ENCODE peak calls at places on chromosomes 6 and 20, in four cellular contexts. One of them, this sample, is unnamed.

GRCh38 chr6:106273087-106273486 is 52.5 kb downstream of the ATG5 start:
- DNase-seq in adrenal gland: no peak
- DNase-seq in right cardiac atrium: no peak
- DNase-seq in mammary epithelial cell: no peak
- DNase-seq in this sample: no peak

GRCh38 chr6:87373377-87373776 is 28.8 kb downstream of the C6orf163 start:
- DNase-seq in right cardiac atrium: no peak
- DNase-seq in mammary epithelial cell: no peak
- DNase-seq in adrenal gland: no peak
- DNase-seq in this sample: no peak

GRCh38 chr6:3032986-3033385 is 33.3 kb downstream of the NQO2 start:
- DNase-seq in mammary epithelial cell: peak; percentile 50
- DNase-seq in right cardiac atrium: no peak
- DNase-seq in adrenal gland: no peak
- DNase-seq in this sample: no peak

GRCh38 chr6:169545956-169546355 is 155.9 kb downstream of the WDR27 start:
- DNase-seq in right cardiac atrium: no peak
- DNase-seq in adrenal gland: no peak
- DNase-seq in mammary epithelial cell: no peak
- DNase-seq in this sample: no peak

GRCh38 chr20:33862709-33863403 is 51.7 kb downstream of the CHMP4B start:
- DNase-seq in right cardiac atrium: peak; percentile 70
- DNase-seq in adrenal gland: peak; percentile 39
- DNase-seq in mammary epithelial cell: no peak
- DNase-seq in this sample: peak; percentile 53

GRCh38 chr6:15502451-15503345 is 160.1 kb downstream of the DTNBP1 start:
- DNase-seq in adrenal gland: no peak
- DNase-seq in mammary epithelial cell: no peak
- DNase-seq in right cardiac atrium: no peak
- DNase-seq in this sample: peak; percentile 61

GRCh38 chr6:94464018-94464510 is 1044.7 kb upstream of the EPHA7 start:
- DNase-seq in adrenal gland: no peak
- DNase-seq in right cardiac atrium: no peak
- DNase-seq in mammary epithelial cell: no peak
- DNase-seq in this sample: no peak

GRCh38 chr6:161374971-161375873 is 101.4 kb upstream of the AGPAT4 start:
- DNase-seq in mammary epithelial cell: peak; percentile 54
- DNase-seq in right cardiac atrium: peak; percentile 84
- DNase-seq in adrenal gland: peak; percentile 67
- DNase-seq in this sample: peak; percentile 76

GRCh38 chr6:169852504-169853195 is 101.2 kb downstream of the ERMARD start:
- DNase-seq in adrenal gland: no peak
- DNase-seq in right cardiac atrium: no peak
- DNase-seq in mammary epithelial cell: no peak
- DNase-seq in this sample: peak; percentile 57

GRCh38 chr6:38671885-38672467 is 31.0 kb downstream of the GLO1 start:
- DNase-seq in mammary epithelial cell: peak; percentile 56
- DNase-seq in adrenal gland: no peak
- DNase-seq in right cardiac atrium: no peak
- DNase-seq in this sample: no peak

GRCh38 chr6:71229466-71229865 is 59.1 kb upstream of the OGFRL1 start:
- DNase-seq in mammary epithelial cell: no peak
- DNase-seq in adrenal gland: no peak
- DNase-seq in right cardiac atrium: no peak
- DNase-seq in this sample: no peak

GRCh38 chr6:132733814-132734213 is 20.0 kb upstream of the VNN1 start:
- DNase-seq in adrenal gland: no peak
- DNase-seq in right cardiac atrium: no peak
- DNase-seq in mammary epithelial cell: no peak
- DNase-seq in this sample: no peak

GRCh38 chr6:132728616-132729015 is 14.8 kb upstream of the VNN1 start:
- DNase-seq in mammary epithelial cell: no peak
- DNase-seq in right cardiac atrium: no peak
- DNase-seq in adrenal gland: no peak
- DNase-seq in this sample: no peak

GRCh38 chr6:132733288-132733687 is 19.4 kb upstream of the VNN1 start:
- DNase-seq in right cardiac atrium: no peak
- DNase-seq in mammary epithelial cell: no peak
- DNase-seq in adrenal gland: no peak
- DNase-seq in this sample: no peak

GRCh38 chr6:132731086-132731485 is 17.2 kb upstream of the VNN1 start:
- DNase-seq in right cardiac atrium: no peak
- DNase-seq in adrenal gland: no peak
- DNase-seq in mammary epithelial cell: no peak
- DNase-seq in this sample: no peak

GRCh38 chr6:132730560-132730959 is 16.7 kb upstream of the VNN1 start:
- DNase-seq in adrenal gland: no peak
- DNase-seq in mammary epithelial cell: peak; percentile 50
- DNase-seq in right cardiac atrium: no peak
- DNase-seq in this sample: no peak
- H3K27ac ChIP-seq in adrenal gland: no peak overlapping the region
- H3K27ac ChIP-seq in mammary epithelial cell: no peak overlapping the region
- H3K27ac ChIP-seq in right cardiac atrium: no peak overlapping the region
- H3K27ac ChIP-seq in this sample: no peak overlapping the region

DNA sequence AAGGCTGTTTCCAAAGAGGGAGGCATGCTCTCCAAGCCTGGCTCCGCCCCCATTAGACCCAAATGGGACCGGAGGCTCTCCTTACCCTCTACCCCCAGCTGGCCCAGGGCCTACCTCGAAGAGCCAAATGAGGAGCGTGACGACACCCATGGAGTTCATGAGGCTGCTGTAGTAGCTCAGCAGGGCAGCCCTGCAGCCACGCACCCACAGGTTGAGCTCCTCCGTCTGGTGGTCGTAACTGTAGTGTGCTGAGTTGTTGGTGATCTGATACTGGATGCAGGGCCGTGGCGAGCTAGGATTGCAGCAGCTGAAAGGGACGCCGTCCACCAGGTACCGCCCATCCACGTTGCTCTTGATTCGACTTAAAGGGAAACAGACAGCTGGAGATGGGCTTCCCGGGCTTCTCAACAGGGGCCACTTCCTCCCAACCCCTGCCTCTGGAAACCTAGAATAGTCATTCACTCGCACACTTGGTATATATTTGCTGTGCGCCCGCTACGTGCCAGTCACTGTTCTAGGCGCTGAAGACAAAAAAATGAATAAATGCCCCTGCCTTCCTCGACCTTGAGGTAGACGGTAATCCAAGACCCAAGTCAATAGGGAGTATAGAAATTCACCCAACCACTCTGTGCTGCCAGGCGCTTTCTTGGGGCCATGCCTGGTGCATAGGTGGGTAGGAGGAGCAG is 18.0 kb downstream of the PRPH2 start:
- DNase-seq in mammary epithelial cell: no peak
- DNase-seq in right cardiac atrium: peak; percentile 74
- DNase-seq in adrenal gland: peak; percentile 65
- DNase-seq in this sample: peak; percentile 25
- H3K4me3 ChIP-seq in mammary epithelial cell: no peak overlapping the region
- H3K4me3 ChIP-seq in right cardiac atrium: peak overlapping the region; percentile 27
- H3K4me3 ChIP-seq in adrenal gland: no peak overlapping the region
- H3K4me3 ChIP-seq in this sample: peak overlapping the region; percentile 33

GRCh38 chr6:128487055-128487454 is 33.3 kb downstream of the PTPRK start:
- DNase-seq in adrenal gland: no peak
- DNase-seq in mammary epithelial cell: no peak
- DNase-seq in right cardiac atrium: no peak
- DNase-seq in this sample: no peak
- H3K27ac ChIP-seq in adrenal gland: no peak overlapping the region
- H3K27ac ChIP-seq in mammary epithelial cell: peak overlapping the region; percentile 73
- H3K27ac ChIP-seq in right cardiac atrium: no peak overlapping the region
- H3K27ac ChIP-seq in this sample: no peak overlapping the region

GRCh38 chr6:103367212-103367611 is 1492.5 kb downstream of the HACE1 start:
- DNase-seq in mammary epithelial cell: no peak
- DNase-seq in adrenal gland: no peak
- DNase-seq in right cardiac atrium: no peak
- DNase-seq in this sample: no peak
- H3K4me3 ChIP-seq in mammary epithelial cell: no peak overlapping the region
- H3K4me3 ChIP-seq in adrenal gland: no peak overlapping the region
- H3K4me3 ChIP-seq in right cardiac atrium: no peak overlapping the region
- H3K4me3 ChIP-seq in this sample: no peak overlapping the region